ENCODE peak calls at places on chromosome 3, in ten cellular contexts. M is CD4-positive, alpha-beta T cell; C is fibroblast of mammary gland; O is fibroblast of lung; J is fibroblast of the aortic adventitia; L is BJ; G is fibroblast of pulmonary artery; S is endothelial cell; W is tibial artery; Z is HCT116. D is an unnamed sample.

GRCh38 chr3:198071602-198072285 is 111.7 kb downstream of the LMLN start:
- DNase-seq in J (peak), G (peak), O (peak), M (peak), C (peak), W (no peak), Z (peak), L (no peak), S (peak), D (peak)

GRCh38 chr3:28575748-28576589 is 227.3 kb upstream of the AZI2 start:
- DNase-seq in Z (no peak), G (peak), C (no peak), W (no peak), M (no peak), S (peak), O (no peak), L (no peak), J (no peak), D (no peak)

GRCh38 chr3:101685870-101686307 is 629 bp downstream of the RPL24 start:
- DNase-seq in C (no peak), J (no peak), S (no peak), O (no peak), Z (no peak), L (no peak), M (no peak), G (no peak), W (no peak), D (peak)

GRCh38 chr3:188358787-188359493 is 205.0 kb downstream of the LPP start:
- DNase-seq in W (no peak), M (no peak), Z (no peak), O (no peak), S (no peak), G (no peak), C (no peak), J (no peak), L (no peak), D (no peak)

GRCh38 chr3:142003291-142003690 is 126.8 kb downstream of the ATP1B3 start:
- DNase-seq in S (no peak), C (no peak), W (no peak), M (no peak), J (no peak), L (no peak), Z (no peak), O (no peak), G (no peak), D (no peak)

GRCh38 chr3:73448761-73449290 is 175.9 kb downstream of the PDZRN3 start:
- DNase-seq in S (no peak), O (no peak), J (no peak), L (no peak), Z (no peak), C (no peak), W (no peak), M (no peak), G (no peak), D (no peak)

GRCh38 chr3:66800941-66801545 is 197.1 kb upstream of the KBTBD8 start:
- DNase-seq in S (no peak), C (no peak), Z (no peak), L (no peak), G (no peak), J (no peak), W (no peak), O (peak), M (no peak), D (no peak)

GRCh38 chr3:52771334-52771681 is 568 bp upstream of the NEK4 start:
- DNase-seq in C (no peak), L (no peak), Z (no peak), W (no peak), M (no peak), J (no peak), S (no peak), G (no peak), O (no peak), D (no peak)

GRCh38 chr3:39415983-39416382 is 9.5 kb downstream of the RPSA start:
- DNase-seq in L (no peak), C (no peak), G (no peak), O (no peak), M (no peak), J (no peak), S (no peak), Z (no peak), W (no peak), D (no peak)

GRCh38 chr3:104604326-104605010 is 762.2 kb upstream of the ALCAM start:
- DNase-seq in L (no peak), W (no peak), G (peak), Z (peak), C (peak), M (no peak), S (no peak), J (peak), O (peak), D (peak)

GRCh38 chr3:181687738-181688137 is 24.0 kb upstream of the SOX2 start:
- DNase-seq in O (no peak), L (no peak), G (no peak), S (no peak), M (no peak), W (no peak), J (no peak), Z (no peak), C (no peak), D (no peak)

GRCh38 chr3:83224101-83224868 is 1462.8 kb upstream of the GBE1 start:
- DNase-seq in S (no peak), W (no peak), G (peak), C (no peak), L (no peak), M (no peak), J (peak), Z (no peak), O (peak), D (no peak)

GRCh38 chr3:49134471-49135265 is 1.8 kb upstream of the LAMB2 start:
- DNase-seq in L (no peak), W (no peak), M (no peak), Z (peak), O (no peak), S (no peak), C (no peak), J (no peak), G (no peak), D (no peak)

GRCh38 chr3:189744235-189744634 is 113.0 kb downstream of the TP63 start:
- DNase-seq in L (no peak), S (no peak), W (no peak), C (no peak), G (no peak), O (no peak), J (no peak), Z (no peak), M (no peak), D (no peak)
- TF ChIP-seq CTCF in L (no peak), S (no peak), W (no peak), C (no peak), G (no peak), O (no peak), J (no peak), Z (no peak), M (no peak), D (no peak)

DNA sequence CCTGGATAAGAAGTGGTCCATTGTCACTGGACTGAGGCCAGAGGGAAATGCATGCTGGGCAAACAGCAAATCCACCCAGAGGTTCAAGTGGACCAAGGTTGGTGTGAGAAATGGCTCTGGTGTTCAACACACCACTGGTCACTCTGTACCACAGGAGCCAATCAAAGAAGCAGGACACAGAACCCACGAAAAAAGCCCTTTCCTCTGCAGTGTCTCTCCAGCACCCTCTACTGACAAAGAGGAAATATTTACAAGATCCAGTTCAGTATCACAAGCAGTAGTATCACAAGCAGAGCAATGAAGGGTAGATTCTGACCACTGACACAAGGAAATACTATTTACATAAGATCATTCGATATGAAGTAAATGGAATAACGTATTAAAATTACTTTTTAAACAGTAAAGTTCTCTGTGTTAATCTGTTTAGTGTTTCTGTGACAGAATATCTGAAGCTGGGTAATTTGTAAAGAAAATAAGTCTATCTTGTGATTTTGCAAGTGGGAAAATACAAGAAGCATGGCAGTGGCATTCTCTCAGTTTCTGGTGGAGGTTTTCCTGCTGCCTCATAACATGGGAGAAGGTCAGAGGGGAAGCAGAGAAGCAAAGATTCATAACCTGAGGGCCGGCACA is 390.7 kb downstream of the EFHB start:
- DNase-seq in C (no peak), W (no peak), G (peak), M (no peak), O (no peak), J (no peak), S (peak), L (no peak), Z (peak), D (no peak)
- TF ChIP-seq CTCF in C (no peak), W (peak), G (peak), M (no peak), O (no peak), J (no peak), S (peak), L (no peak), Z (no peak), D (no peak)

DNA sequence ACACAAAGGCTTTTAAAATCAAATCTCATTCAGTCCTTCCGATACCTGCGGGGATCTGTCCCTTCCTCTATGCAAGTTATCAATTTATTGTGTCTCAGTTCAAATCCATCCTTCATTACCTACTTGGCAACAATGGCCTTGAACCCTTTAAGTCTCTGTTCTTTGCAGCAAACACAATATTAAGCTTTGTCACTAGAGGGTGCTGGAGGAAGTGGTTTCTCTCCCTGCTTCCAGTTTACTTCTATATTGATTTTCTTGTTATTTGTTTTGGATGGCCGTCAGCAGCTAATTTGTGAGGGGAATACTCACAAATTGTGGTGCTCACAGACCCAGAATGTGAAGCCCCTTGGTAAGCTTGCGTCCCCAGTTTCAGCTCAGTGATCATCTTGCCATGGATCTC is 278.3 kb downstream of the FGF12 start:
- DNase-seq in C (peak), Z (no peak), J (peak), S (no peak), W (no peak), O (no peak), G (peak), L (no peak), M (no peak), D (no peak)
- TF ChIP-seq CTCF in C (peak), Z (peak), J (peak), S (no peak), W (no peak), O (no peak), G (peak), L (peak), M (no peak), D (no peak)

DNA sequence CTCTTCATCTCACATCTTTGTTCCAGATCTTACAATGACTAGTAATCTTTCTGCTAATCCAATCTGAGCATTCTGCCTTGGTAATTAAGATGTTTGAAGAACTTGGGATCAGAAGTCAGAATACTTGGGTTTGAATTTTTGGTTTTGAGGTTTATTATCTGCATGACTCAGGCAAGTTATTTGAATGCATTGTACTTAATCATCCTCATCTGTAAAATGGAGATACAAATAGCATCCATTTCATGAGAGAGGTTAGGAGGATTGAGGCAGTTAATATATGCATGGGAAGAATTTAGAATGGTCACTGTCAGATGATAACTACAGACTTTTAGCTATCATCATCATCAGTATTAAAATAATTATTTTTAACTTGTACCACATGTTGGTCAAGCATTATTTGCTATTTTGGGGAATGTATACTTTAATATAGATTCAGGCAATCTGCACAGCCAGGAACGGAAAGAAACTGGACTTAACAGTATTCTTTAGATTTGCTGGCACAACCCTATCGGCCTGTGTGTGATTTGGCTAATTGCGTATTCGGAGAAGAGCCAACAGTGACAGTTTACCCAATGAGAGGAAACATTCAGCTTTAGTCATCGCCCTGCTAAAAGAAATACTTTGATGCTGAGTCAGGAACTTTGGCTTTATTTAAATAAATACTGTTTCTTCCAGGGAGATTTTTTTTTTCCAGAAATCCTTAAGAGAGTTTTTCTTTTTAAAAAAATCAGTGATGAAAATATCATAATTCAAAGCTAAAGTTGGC is 600.0 kb downstream of the ROBO1 start:
- DNase-seq in S (no peak), Z (no peak), W (no peak), O (peak), J (peak), M (no peak), G (peak), C (peak), L (peak), D (peak)
- TF ChIP-seq CTCF in S (no peak), Z (no peak), W (no peak), O (no peak), J (no peak), M (no peak), G (no peak), C (no peak), L (no peak), D (no peak)

DNA sequence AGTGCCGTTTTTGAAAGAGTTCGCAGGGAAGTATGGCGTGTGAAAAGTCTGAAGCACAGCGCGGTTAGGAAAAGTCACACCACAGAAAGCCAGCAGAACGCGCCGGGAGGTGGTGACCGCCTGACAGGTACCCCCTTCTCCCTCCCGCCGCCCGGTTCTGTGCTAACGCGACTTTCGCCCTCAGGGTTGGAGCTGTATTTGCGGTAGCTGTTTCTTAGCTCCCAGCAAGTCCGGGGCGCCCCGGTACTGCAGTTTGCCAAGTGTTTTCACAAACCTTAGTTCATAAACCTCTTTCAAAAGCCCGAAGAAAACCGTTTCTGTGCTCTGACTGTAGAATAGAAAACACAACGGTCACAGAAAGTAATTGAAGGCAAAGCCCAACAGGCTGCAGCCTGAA is 400 bp upstream of the CRYBG3 start:
- DNase-seq in J (peak), Z (no peak), S (peak), L (no peak), G (peak), W (peak), M (peak), O (peak), C (peak), D (peak)
- TF ChIP-seq CTCF in J (peak), Z (no peak), S (no peak), L (peak), G (no peak), W (no peak), M (no peak), O (no peak), C (no peak), D (no peak)

GRCh38 chr3:192516850-192517249 is 210.5 kb downstream of the FGF12 start:
- DNase-seq in Z (no peak), C (no peak), M (no peak), J (no peak), W (no peak), S (no peak), O (no peak), G (no peak), L (no peak), D (no peak)

GRCh38 chr3:192514081-192514753 is 213.1 kb downstream of the FGF12 start:
- DNase-seq in W (no peak), L (no peak), C (peak), Z (no peak), O (peak), S (peak), G (peak), M (no peak), J (peak), D (no peak)

GRCh38 chr3:192515661-192516040 is 211.7 kb downstream of the FGF12 start:
- DNase-seq in S (peak), Z (no peak), M (no peak), W (no peak), C (no peak), J (no peak), G (no peak), L (no peak), O (no peak), D (no peak)

GRCh38 chr3:192514754-192515660 is 212.3 kb downstream of the FGF12 start:
- DNase-seq in Z (no peak), J (no peak), C (no peak), G (no peak), L (no peak), M (no peak), W (no peak), O (no peak), S (peak), D (no peak)
- TF ChIP-seq CTCF in Z (no peak), J (no peak), C (no peak), G (no peak), L (no peak), M (no peak), W (no peak), O (no peak), S (peak), D (no peak)

GRCh38 chr3:14159426-14159825 is 19.0 kb downstream of the XPC start:
- DNase-seq in M (no peak), J (no peak), L (no peak), W (no peak), G (no peak), S (no peak), Z (no peak), O (no peak), C (no peak), D (no peak)

GRCh38 chr3:14158370-14158769 is 20.0 kb downstream of the XPC start:
- DNase-seq in L (no peak), J (no peak), W (no peak), O (no peak), S (no peak), C (no peak), Z (no peak), G (no peak), M (no peak), D (no peak)

GRCh38 chr3:14157951-14158350 is 20.4 kb downstream of the XPC start:
- DNase-seq in W (no peak), Z (no peak), C (no peak), S (no peak), J (no peak), O (no peak), G (no peak), L (no peak), M (no peak), D (no peak)

GRCh38 chr3:14162178-14162577 is 16.2 kb downstream of the XPC start:
- DNase-seq in G (peak), W (no peak), Z (no peak), M (no peak), J (no peak), S (no peak), O (no peak), L (no peak), C (no peak), D (peak)

DNA sequence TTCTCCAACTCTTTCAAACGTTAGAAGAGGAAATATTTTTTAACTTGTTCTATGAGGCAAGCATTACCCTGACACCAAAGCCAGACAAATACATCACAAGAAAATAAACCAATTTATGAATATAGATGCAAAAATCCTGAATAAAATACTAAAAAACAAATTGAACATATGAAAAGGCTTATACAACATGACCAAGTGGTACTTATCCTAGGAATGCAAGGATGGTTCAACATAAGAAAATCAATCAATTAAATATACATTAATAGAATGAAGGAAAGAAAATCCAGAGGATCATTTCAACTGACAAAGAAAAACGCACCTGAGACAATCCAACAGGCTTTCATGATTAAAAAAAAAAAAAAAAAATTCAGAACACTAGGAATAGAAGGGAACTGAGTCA is 17.1 kb downstream of the XPC start:
- DNase-seq in J (no peak), W (no peak), M (no peak), O (no peak), S (no peak), C (no peak), G (no peak), L (no peak), Z (no peak), D (no peak)
- TF ChIP-seq CTCF in J (no peak), W (no peak), M (no peak), O (no peak), S (no peak), C (no peak), G (no peak), L (no peak), Z (no peak), D (no peak)

DNA sequence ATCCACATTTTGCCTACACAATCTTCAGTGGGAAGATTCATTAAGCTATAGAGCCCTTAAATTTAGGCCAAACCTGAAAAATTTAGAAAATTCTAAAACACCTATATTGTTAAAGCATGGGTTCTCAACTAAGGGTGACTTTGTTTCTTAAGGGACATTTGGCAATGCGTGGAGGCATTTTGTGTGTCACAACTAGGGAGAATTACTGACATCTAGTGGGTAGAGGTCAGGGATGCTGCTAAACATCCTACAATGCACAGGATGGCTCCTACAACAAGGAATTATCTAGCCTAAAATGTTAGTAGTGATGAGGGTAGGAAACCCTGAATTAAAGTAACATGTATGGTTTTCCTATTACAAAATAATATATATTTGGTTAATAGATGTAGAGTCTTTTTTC is 55.8 kb downstream of the TBC1D5 start:
- DNase-seq in S (peak), Z (peak), O (peak), L (no peak), M (no peak), W (no peak), J (peak), G (peak), C (peak), D (no peak)
- TF ChIP-seq CTCF in S (no peak), Z (peak), O (no peak), L (no peak), M (no peak), W (no peak), J (peak), G (peak), C (peak), D (peak)

D was measured in fibroblast of villous mesenchyme.